ENCODE peak calls at places on chromosomes 12 and 14, in seven cellular contexts. C is SK-N-SH, V is GM12878, G is HepG2, S is H1, A is HCT116, U is K562. O is an unnamed sample.

GRCh38 chr12:52903285-52903854 is 1.5 kb downstream of the KRT8 start:
- DNase-seq in C (peak), V (no peak), G (peak), S (peak), A (no peak), U (peak), O (no peak)

GRCh38 chr14:77025744-77026165 is 2.8 kb downstream of the IRF2BPL start:
- DNase-seq in C (peak), V (no peak), G (no peak), S (no peak), A (no peak), U (no peak), O (no peak)

GRCh38 chr14:30291216-30291615 is 267.7 kb upstream of the G2E3 start:
- DNase-seq in C (no peak), V (no peak), G (no peak), S (no peak), A (no peak), U (no peak), O (no peak)

GRCh38 chr14:24833385-24833784 is 199.4 kb upstream of the GZMB start:
- DNase-seq in C (no peak), V (no peak), G (no peak), S (no peak), A (no peak), U (no peak), O (no peak)

GRCh38 chr12:51922762-51923505 is 15.6 kb downstream of the ACVRL1 start:
- DNase-seq in C (no peak), V (peak), G (no peak), S (no peak), A (no peak), U (no peak), O (no peak)

GRCh38 chr12:88388566-88389269 is 191.6 kb downstream of the KITLG start:
- DNase-seq in C (no peak), V (peak), G (no peak), S (no peak), A (no peak), U (no peak), O (no peak)

GRCh38 chr14:103315368-103315911 is 18.6 kb upstream of the EIF5 start:
- DNase-seq in C (no peak), V (no peak), G (peak), S (no peak), A (no peak), U (no peak), O (no peak)

GRCh38 chr14:104361921-104362681 is 217.5 kb upstream of the C14orf180 start:
- DNase-seq in C (peak), V (no peak), G (no peak), S (no peak), A (no peak), U (no peak), O (no peak)

GRCh38 chr14:54686219-54686870 is 119.4 kb downstream of the SAMD4A start:
- DNase-seq in C (no peak), V (no peak), G (no peak), S (no peak), A (no peak), U (no peak), O (no peak)

GRCh38 chr14:99036594-99037293 is 235.3 kb downstream of the BCL11B start:
- DNase-seq in C (no peak), V (no peak), G (no peak), S (no peak), A (no peak), U (no peak), O (no peak)

GRCh38 chr14:99035712-99036593 is 236.0 kb downstream of the BCL11B start:
- DNase-seq in C (peak), V (no peak), G (peak), S (peak), A (peak), U (no peak), O (peak)

GRCh38 chr14:99035268-99035667 is 236.7 kb downstream of the BCL11B start:
- DNase-seq in C (no peak), V (no peak), G (no peak), S (no peak), A (no peak), U (no peak), O (no peak)

GRCh38 chr14:99033951-99034350 is 238.0 kb downstream of the BCL11B start:
- DNase-seq in C (no peak), V (no peak), G (no peak), S (no peak), A (no peak), U (no peak), O (no peak)

GRCh38 chr14:99034711-99035171 is 237.3 kb downstream of the BCL11B start:
- DNase-seq in C (no peak), V (no peak), G (no peak), S (no peak), A (no peak), U (no peak), O (no peak)
- TF ChIP-seq JUND in C (no peak), V (no peak), G (no peak), S (no peak), A (no peak), U (no peak), O (no peak)

GRCh38 chr14:61528591-61529021 is 166.7 kb upstream of the HIF1A start:
- DNase-seq in C (no peak), V (no peak), G (no peak), S (no peak), A (no peak), U (no peak), O (no peak)
- TF ChIP-seq JUND in C (no peak), V (no peak), G (no peak), S (no peak), A (peak), U (no peak), O (no peak)

GRCh38 chr12:74166096-74166495 is 371.5 kb upstream of the ATXN7L3B start:
- DNase-seq in C (no peak), V (no peak), G (no peak), S (no peak), A (no peak), U (no peak), O (no peak)

GRCh38 chr12:74170645-74171477 is 366.8 kb upstream of the ATXN7L3B start:
- DNase-seq in C (no peak), V (no peak), G (no peak), S (no peak), A (no peak), U (peak), O (no peak)

GRCh38 chr12:74169607-74170006 is 368.0 kb upstream of the ATXN7L3B start:
- DNase-seq in C (no peak), V (no peak), G (no peak), S (no peak), A (no peak), U (no peak), O (no peak)

GRCh38 chr12:74171478-74171909 is 366.1 kb upstream of the ATXN7L3B start:
- DNase-seq in C (no peak), V (no peak), G (no peak), S (no peak), A (no peak), U (peak), O (no peak)
- TF ChIP-seq JUND in C (no peak), V (no peak), G (no peak), S (no peak), A (no peak), U (no peak), O (no peak)

GRCh38 chr12:101813117-101813516 is 17.6 kb downstream of the GNPTAB start:
- DNase-seq in C (no peak), V (no peak), G (no peak), S (no peak), A (no peak), U (no peak), O (no peak)
- TF ChIP-seq JUND in C (no peak), V (no peak), G (no peak), S (no peak), A (no peak), U (no peak), O (no peak)